ENCODE peak calls at places on chromosomes 13 and 19, in seven cellular contexts. Z is AG09319, Q is NCI-H524, M is fibroblast of the conjunctiva, P is amniotic stem cell, T is smooth muscle cell of the brain vasculature, R is dermis microvascular lymphatic vessel endothelial cell. I is an unnamed sample.

GRCh38 chr13:98097749-98098148 is 45.1 kb upstream of the FARP1 start:
- DNase-seq in Q (no peak), Z (no peak), P (no peak), R (no peak), M (no peak), T (no peak), I (no peak)

GRCh38 chr19:8050274-8051096 is 2.1 kb upstream of the CCL25 start:
- DNase-seq in M (peak; percentile 72), Z (peak; percentile 4), T (no peak), R (peak; percentile 47), Q (peak; percentile 93), P (no peak), I (peak; percentile 63)

GRCh38 chr19:1052349-1052967 is 12.6 kb downstream of the ABCA7 start:
- DNase-seq in R (no peak), P (no peak), T (no peak), Z (no peak), M (no peak), Q (no peak), I (no peak)

GRCh38 chr13:112059457-112060317 is 7.3 kb upstream of the SOX1 start:
- DNase-seq in P (no peak), Q (no peak), R (no peak), T (no peak), Z (no peak), M (no peak), I (no peak)

GRCh38 chr19:23823952-23824389 is 65.3 kb upstream of the ZNF681 start:
- DNase-seq in P (no peak), R (peak; percentile 14), Z (no peak), M (no peak), T (no peak), Q (no peak), I (no peak)

GRCh38 chr19:40273469-40274360 is 11.4 kb downstream of the AKT2 start:
- DNase-seq in P (no peak), Q (peak; percentile 10), Z (no peak), R (no peak), M (no peak), T (no peak), I (no peak)

GRCh38 chr19:45901432-45901903 is 945 bp downstream of the MYPOP start:
- DNase-seq in R (peak; percentile 15), Q (no peak), T (no peak), M (no peak), P (peak; percentile 11), Z (no peak), I (no peak)

GRCh38 chr19:46412034-46412982 is 1.1 kb downstream of the CCDC8 start:
- DNase-seq in Z (no peak), P (no peak), M (no peak), T (no peak), Q (no peak), R (no peak), I (no peak)

GRCh38 chr13:98035373-98035772 is 81.9 kb downstream of the IPO5 start:
- DNase-seq in R (no peak), P (no peak), T (no peak), Q (no peak), Z (no peak), M (no peak), I (no peak)

GRCh38 chr19:8413593-8413923 is 453 bp downstream of the MARCHF2 start:
- DNase-seq in R (no peak), T (no peak), M (no peak), P (no peak), Z (no peak), Q (no peak), I (no peak)

GRCh38 chr13:25409938-25410337 is 38.2 kb downstream of the ATP8A2 start:
- DNase-seq in R (no peak), M (no peak), Q (no peak), Z (no peak), P (no peak), T (no peak), I (no peak)